ENCODE peak calls at places on chromosomes 12 and 14, in six cellular contexts. H is adrenal gland, W is body of pancreas, V is tibial nerve, E is spleen, B is testis. T is an unnamed sample.

GRCh38 chr14:80304125-80304766 is 92.9 kb upstream of the DIO2 start:
- DNase-seq in H (no peak), W (no peak), V (no peak), E (no peak), B (no peak), T (peak; percentile 46)

GRCh38 chr12:4809449-4810218 is 89.4 kb downstream of the GALNT8 start:
- DNase-seq in H (no peak), W (no peak), V (no peak), E (no peak), B (no peak), T (no peak)

GRCh38 chr14:77376380-77376770 is 519 bp downstream of the TMED8 start:
- DNase-seq in H (peak; percentile 25), W (peak; percentile 26), V (no peak), E (peak; percentile 88), B (peak; percentile 25), T (no peak)

GRCh38 chr12:78398750-78399149 is 465.8 kb upstream of the SYT1 start:
- DNase-seq in H (no peak), W (no peak), V (no peak), E (no peak), B (no peak), T (no peak)

GRCh38 chr12:52692253-52692652 is 11.1 kb downstream of the KRT77 start:
- DNase-seq in H (no peak), W (no peak), V (no peak), E (no peak), B (no peak), T (no peak)

GRCh38 chr12:81558031-81558430 is 201.1 kb downstream of the PPFIA2 start:
- DNase-seq in H (no peak), W (no peak), V (no peak), E (no peak), B (no peak), T (peak; percentile 6)

GRCh38 chr12:100827901-100828520 is 33.4 kb downstream of the ANO4 start:
- DNase-seq in H (peak; percentile 22), W (peak; percentile 15), V (no peak), E (no peak), B (peak; percentile 14), T (peak; percentile 54)

GRCh38 chr12:91482231-91482630 is 299.6 kb upstream of the DCN start:
- DNase-seq in H (no peak), W (no peak), V (no peak), E (no peak), B (no peak), T (no peak)

GRCh38 chr14:89258728-89259273 is 158.2 kb downstream of the FOXN3 start:
- DNase-seq in H (no peak), W (no peak), V (no peak), E (no peak), B (no peak), T (no peak)

GRCh38 chr12:103333676-103334075 is 162.1 kb downstream of the C12orf42 start:
- DNase-seq in H (no peak), W (no peak), V (no peak), E (no peak), B (no peak), T (no peak)

GRCh38 chr14:55274144-55274543 is 2.9 kb downstream of the FBXO34 start:
- DNase-seq in H (no peak), W (no peak), V (no peak), E (no peak), B (no peak), T (no peak)

GRCh38 chr14:103685276-103686211 is 29.7 kb downstream of the XRCC3 start:
- DNase-seq in H (no peak), W (no peak), V (no peak), E (no peak), B (no peak), T (no peak)

GRCh38 chr14:52338282-52338681 is 24.2 kb downstream of the PTGER2 start:
- DNase-seq in H (no peak), W (no peak), V (no peak), E (no peak), B (no peak), T (peak; percentile 70)

GRCh38 chr14:90281766-90282165 is 25.4 kb downstream of the PSMC1 start:
- DNase-seq in H (no peak), W (no peak), V (no peak), E (no peak), B (no peak), T (no peak)
- TF ChIP-seq POLR2A in H (no peak), W (no peak), V (no peak), E (no peak), B (no peak), T (no peak)

GRCh38 chr12:69580074-69580473 is 5.2 kb upstream of the CCT2 start:
- DNase-seq in H (no peak), W (no peak), V (no peak), E (no peak), B (no peak), T (no peak)
- TF ChIP-seq POLR2A in H (no peak), W (no peak), V (no peak), E (no peak), B (no peak), T (no peak)

DNA sequence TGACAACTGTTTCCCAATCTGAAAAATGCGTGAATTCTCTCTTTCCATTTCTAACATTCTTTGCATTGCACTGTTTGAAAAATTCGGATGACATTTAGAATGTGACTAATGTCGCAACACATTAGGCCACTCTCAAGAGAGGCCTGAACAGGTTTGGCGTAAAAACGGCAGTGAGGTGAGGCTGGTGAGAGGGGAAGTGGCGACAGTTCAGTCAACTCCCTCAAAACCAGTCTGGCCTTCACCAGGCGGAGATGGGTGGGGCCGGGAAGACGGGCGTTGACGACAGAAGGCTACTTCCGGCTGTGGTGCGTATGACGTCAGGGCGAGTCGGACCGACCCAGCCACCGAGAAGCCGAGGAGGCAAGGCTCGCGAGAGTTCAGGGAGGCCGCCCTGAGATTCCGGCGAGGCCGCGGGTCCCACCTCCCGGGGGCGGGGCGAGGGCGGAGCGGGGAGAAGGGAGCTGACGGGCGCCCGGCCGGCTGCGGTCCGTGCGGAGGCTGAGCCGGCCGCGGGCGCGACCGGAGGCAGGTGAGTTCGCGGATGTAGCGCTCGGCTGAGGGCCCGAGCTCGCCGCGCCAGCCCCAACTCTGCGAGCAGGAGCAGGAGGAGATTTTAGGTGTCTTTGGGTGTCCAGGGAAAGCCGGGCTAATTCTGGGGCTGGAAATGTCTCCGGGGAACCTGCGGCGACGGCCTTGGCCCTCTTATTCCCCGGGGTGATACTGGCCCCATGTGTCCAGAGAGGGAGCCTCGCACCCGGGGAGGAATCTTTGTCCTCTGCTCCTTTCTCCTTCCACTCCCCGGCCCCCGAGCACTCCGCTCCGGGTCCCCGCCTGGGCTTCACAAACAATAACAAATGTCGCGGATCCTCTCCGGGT is at the start of gene STK38L:
- DNase-seq in H (peak; percentile 98), W (peak; percentile 98), V (peak; percentile 86), E (peak; percentile 100), B (peak; percentile 98), T (peak; percentile 93)
- TF ChIP-seq POLR2A in H (peak; percentile 91), W (peak; percentile 92), V (peak; percentile 89), E (peak; percentile 14), B (peak; percentile 85), T (peak; percentile 95)

GRCh38 chr14:69775012-69775411 is 8.1 kb downstream of the SRSF5 start:
- DNase-seq in H (no peak), W (no peak), V (no peak), E (no peak), B (no peak), T (no peak)
- TF ChIP-seq POLR2A in H (no peak), W (no peak), V (no peak), E (no peak), B (no peak), T (no peak)

GRCh38 chr14:68269136-68269535 is 449.6 kb downstream of the RAD51B start:
- DNase-seq in H (no peak), W (no peak), V (no peak), E (no peak), B (no peak), T (no peak)
- TF ChIP-seq POLR2A in H (no peak), W (no peak), V (no peak), E (no peak), B (no peak), T (no peak)